ENCODE peak calls at places on chromosomes 11 and 22, in nine cellular contexts. B is body of pancreas, V is A549, Z is gastrocnemius medialis, G is NB4, T is right lobe of liver, Y is Peyer's patch, M is ovary, H is IMR-90. J is an unnamed sample.
A peak's percentile ranks its signal among the peaks of the same experiment; 100 is the strongest.

GRCh38 chr22:30309981-30310672 is 16.6 kb downstream of the TBC1D10A start:
- DNase-seq in B (peak; percentile 87), V (no peak), Z (peak; percentile 45), G (peak; percentile 29), T (no peak), Y (peak; percentile 60), M (no peak), H (peak; percentile 72), J (no peak)

GRCh38 chr11:69142894-69143293 is 12.8 kb upstream of the SMIM38 start:
- DNase-seq in B (no peak), V (no peak), Z (no peak), G (peak; percentile 56), T (no peak), Y (no peak), M (no peak), H (no peak), J (no peak)

GRCh38 chr22:48824673-48825651 is 1002.7 kb downstream of the BRD1 start:
- DNase-seq in B (no peak), V (no peak), Z (no peak), G (no peak), T (peak; percentile 43), Y (no peak), M (no peak), H (no peak), J (no peak)

GRCh38 chr11:134625631-134626030 is 213.6 kb upstream of the B3GAT1 start:
- DNase-seq in B (no peak), V (no peak), Z (no peak), G (no peak), T (no peak), Y (no peak), M (no peak), H (no peak), J (no peak)

GRCh38 chr11:16365456-16366355 is 9.4 kb upstream of the SOX6 start:
- DNase-seq in B (no peak), V (no peak), Z (no peak), G (no peak), T (no peak), Y (no peak), M (no peak), H (peak; percentile 40), J (no peak)

GRCh38 chr22:32130464-32130863 is 28.6 kb downstream of the C22orf42 start:
- DNase-seq in B (no peak), V (no peak), Z (no peak), G (no peak), T (no peak), Y (no peak), M (no peak), H (no peak), J (no peak)

GRCh38 chr11:48096588-48097525 is 116.5 kb downstream of the PTPRJ start:
- DNase-seq in B (no peak), V (no peak), Z (no peak), G (no peak), T (no peak), Y (no peak), M (no peak), H (peak; percentile 39), J (no peak)

GRCh38 chr22:48880749-48881148 is 946.9 kb downstream of the BRD1 start:
- DNase-seq in B (no peak), V (no peak), Z (no peak), G (no peak), T (no peak), Y (no peak), M (no peak), H (no peak), J (no peak)

GRCh38 chr11:17490232-17490631 is 13.6 kb upstream of the ABCC8 start:
- DNase-seq in B (no peak), V (no peak), Z (no peak), G (no peak), T (no peak), Y (no peak), M (no peak), H (no peak), J (no peak)

GRCh38 chr11:26418391-26418790 is 86.5 kb downstream of the ANO3 start:
- DNase-seq in B (no peak), V (no peak), Z (no peak), G (no peak), T (no peak), Y (no peak), M (no peak), H (no peak), J (no peak)

GRCh38 chr22:39030705-39031104 is 9.8 kb downstream of the APOBEC3D start:
- DNase-seq in B (no peak), V (no peak), Z (no peak), G (no peak), T (no peak), Y (no peak), M (no peak), H (no peak), J (no peak)

GRCh38 chr11:61004841-61005240 is 33.4 kb downstream of the CD6 start:
- DNase-seq in B (no peak), V (no peak), Z (no peak), G (peak; percentile 82), T (peak; percentile 12), Y (no peak), M (peak; percentile 36), H (no peak), J (no peak)

DNA sequence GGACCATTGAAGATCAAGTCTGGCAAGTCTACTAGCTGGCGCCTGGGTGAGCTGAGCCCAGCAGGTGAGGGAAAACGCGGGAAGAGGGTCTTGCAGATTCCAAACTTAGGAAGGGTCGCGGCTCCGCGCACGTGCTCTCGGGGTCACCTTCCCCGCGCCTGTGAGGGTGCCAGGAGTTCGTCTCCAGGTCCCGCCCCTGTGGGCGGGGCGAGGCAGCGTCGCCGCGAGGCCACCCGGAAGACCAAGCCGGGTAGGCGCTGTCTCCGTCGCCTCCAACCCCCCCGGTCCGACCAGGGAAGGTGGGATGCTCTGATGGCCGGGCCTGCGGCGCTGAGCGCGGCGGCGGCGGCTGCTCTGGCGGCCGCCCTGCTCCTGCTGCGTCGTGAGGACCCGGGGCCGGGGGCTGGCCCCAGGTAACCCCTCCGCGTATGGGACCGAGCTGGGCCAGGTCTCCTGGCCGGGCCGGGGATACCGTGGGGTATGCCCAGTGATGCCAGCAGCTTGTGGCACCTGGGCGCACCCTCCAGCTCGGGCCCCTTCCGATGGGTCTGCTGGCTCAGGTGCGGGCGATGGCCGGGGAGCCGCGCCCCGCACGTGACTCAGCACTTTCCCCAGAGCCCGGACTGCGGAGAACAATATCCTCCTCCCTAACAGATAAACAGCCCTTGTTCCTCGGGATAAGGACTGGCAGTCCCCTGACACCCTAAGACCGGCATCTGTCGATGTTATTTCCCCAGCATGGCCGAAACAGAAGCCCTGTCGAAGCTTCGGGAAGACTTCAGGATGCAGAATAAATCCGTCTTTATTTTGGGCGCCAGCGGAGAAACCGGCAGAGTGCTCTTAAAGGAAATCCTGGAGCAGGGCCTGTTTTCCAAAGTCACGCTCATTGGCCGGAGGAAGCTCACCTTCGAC is at the start of gene HTATIP2:
- DNase-seq in B (peak; percentile 65), V (peak; percentile 68), Z (peak; percentile 63), G (peak; percentile 57), T (peak; percentile 85), Y (peak; percentile 75), M (peak; percentile 67), H (peak; percentile 33), J (peak; percentile 85)
- TF ChIP-seq POLR2A in B (peak; percentile 52), V (peak; percentile 58), Z (peak; percentile 64), G (no peak), T (peak; percentile 70), Y (peak; percentile 74), M (no peak), H (no peak), J (peak; percentile 80)

GRCh38 chr22:36027960-36028645 is 521 bp downstream of the RBFOX2 start:
- DNase-seq in B (peak; percentile 31), V (no peak), Z (peak; percentile 2), G (peak; percentile 53), T (peak; percentile 62), Y (no peak), M (no peak), H (no peak), J (no peak)

GRCh38 chr22:36026741-36027140 is 1.9 kb downstream of the RBFOX2 start:
- DNase-seq in B (no peak), V (no peak), Z (no peak), G (no peak), T (no peak), Y (no peak), M (no peak), H (peak; percentile 60), J (no peak)

GRCh38 chr22:36027579-36027959 is 1.1 kb downstream of the RBFOX2 start:
- DNase-seq in B (peak; percentile 5), V (no peak), Z (no peak), G (peak; percentile 25), T (no peak), Y (no peak), M (peak; percentile 22), H (no peak), J (no peak)

GRCh38 chr22:36029406-36029755 is 757 bp upstream of the RBFOX2 start:
- DNase-seq in B (no peak), V (no peak), Z (no peak), G (peak; percentile 6), T (no peak), Y (no peak), M (no peak), H (peak; percentile 38), J (no peak)

GRCh38 chr22:36028646-36029405 is at the start of gene RBFOX2:
- DNase-seq in B (peak; percentile 97), V (peak; percentile 91), Z (peak; percentile 96), G (peak; percentile 88), T (peak; percentile 97), Y (peak; percentile 61), M (peak; percentile 98), H (peak; percentile 95), J (peak; percentile 79)
- TF ChIP-seq POLR2A in B (peak; percentile 42), V (peak; percentile 48), Z (peak; percentile 67), G (peak; percentile 8), T (peak; percentile 57), Y (no peak), M (peak; percentile 54), H (peak; percentile 52), J (no peak)

GRCh38 chr11:86802146-86802545 is 1.8 kb downstream of the PRSS23 start:
- DNase-seq in B (no peak), V (no peak), Z (no peak), G (no peak), T (no peak), Y (no peak), M (no peak), H (no peak), J (no peak)

GRCh38 chr11:86800956-86801264 is 568 bp downstream of the PRSS23 start:
- DNase-seq in B (no peak), V (no peak), Z (no peak), G (no peak), T (no peak), Y (no peak), M (no peak), H (no peak), J (no peak)

GRCh38 chr11:86798988-86799387 is 1.4 kb upstream of the PRSS23 start:
- DNase-seq in B (no peak), V (peak; percentile 71), Z (no peak), G (no peak), T (no peak), Y (no peak), M (no peak), H (peak; percentile 92), J (no peak)

GRCh38 chr11:86799680-86800075 is 664 bp upstream of the PRSS23 start:
- DNase-seq in B (no peak), V (peak; percentile 61), Z (no peak), G (no peak), T (no peak), Y (no peak), M (peak; percentile 24), H (no peak), J (no peak)

GRCh38 chr11:86800076-86800955 is at the start of gene PRSS23:
- DNase-seq in B (peak; percentile 69), V (peak; percentile 79), Z (peak; percentile 40), G (no peak), T (peak; percentile 60), Y (no peak), M (peak; percentile 67), H (peak; percentile 44), J (peak; percentile 61)
- TF ChIP-seq POLR2A in B (peak; percentile 57), V (peak; percentile 82), Z (peak; percentile 56), G (no peak), T (peak; percentile 62), Y (no peak), M (no peak), H (peak; percentile 69), J (no peak)

GRCh38 chr11:72673943-72674828 is at the start of gene PDE2A:
- DNase-seq in B (no peak), V (no peak), Z (no peak), G (no peak), T (no peak), Y (no peak), M (no peak), H (no peak), J (no peak)
- TF ChIP-seq POLR2A in B (no peak), V (no peak), Z (no peak), G (no peak), T (no peak), Y (no peak), M (no peak), H (no peak), J (no peak)

J was measured in erythroblast.